ENCODE peak calls at places on chromosomes 4 and X, in six cellular contexts. M is activated CD4-positive, alpha-beta T cell treated with anti-CD3 and anti-CD28 coated beads for 4 hours; N is NAMALWA; O is substantia nigra; S is amygdala; P is naive thymus-derived CD8-positive, alpha-beta T cell. W is an unnamed sample.

GRCh38 chr4:157115613-157116340 is 39.8 kb downstream of the GLRB start:
- DNase-seq in M (no peak), N (no peak), O (no peak), S (no peak), P (no peak), W (no peak)

GRCh38 chrX:115268421-115268820 is 21.1 kb upstream of the LUZP4 start:
- DNase-seq in M (no peak), N (peak), O (no peak), S (no peak), P (no peak), W (no peak)

GRCh38 chrX:49106930-49107329 is 16.6 kb downstream of the GPKOW start:
- DNase-seq in M (no peak), N (peak), O (peak), S (peak), P (no peak), W (peak)

GRCh38 chr4:2261110-2261852 is 628 bp downstream of the MXD4 start:
- DNase-seq in M (peak), N (peak), O (peak), S (no peak), P (peak), W (peak)

GRCh38 chr4:152422817-152423320 is 113.0 kb downstream of the FBXW7 start:
- DNase-seq in M (no peak), N (no peak), O (no peak), S (no peak), P (no peak), W (no peak)

GRCh38 chrX:66635360-66635759 is 3.5 kb downstream of the EDA2R start:
- DNase-seq in M (no peak), N (no peak), O (no peak), S (no peak), P (no peak), W (peak)

GRCh38 chr4:155591784-155592567 is 74.7 kb upstream of the GUCY1A1 start:
- DNase-seq in M (no peak), N (no peak), O (no peak), S (no peak), P (no peak), W (no peak)

GRCh38 chr4:144611850-144612249 is 34.1 kb upstream of the HHIP start:
- DNase-seq in M (no peak), N (peak), O (peak), S (no peak), P (no peak), W (no peak)

GRCh38 chrX:96102997-96103396 is 581.6 kb upstream of the DIAPH2 start:
- DNase-seq in M (no peak), N (no peak), O (no peak), S (no peak), P (no peak), W (no peak)

GRCh38 chrX:85627363-85627762 is 247.9 kb upstream of the POF1B start:
- DNase-seq in M (no peak), N (no peak), O (no peak), S (no peak), P (no peak), W (no peak)

GRCh38 chr4:37463457-37463856 is 218.9 kb downstream of the NWD2 start:
- DNase-seq in M (no peak), N (no peak), O (no peak), S (no peak), P (no peak), W (no peak)

GRCh38 chr4:123397276-123398150 is 918 bp downstream of the SPRY1 start:
- DNase-seq in M (peak), N (peak), O (peak), S (peak), P (peak), W (peak)

GRCh38 chrX:129754266-129755024 is 15.7 kb downstream of the XPNPEP2 start:
- DNase-seq in M (no peak), N (no peak), O (no peak), S (no peak), P (no peak), W (no peak)

GRCh38 chr4:119041951-119042560 is 93.6 kb upstream of the MYOZ2 start:
- DNase-seq in M (peak), N (peak), O (peak), S (peak), P (peak), W (peak)

GRCh38 chr4:183995489-183996049 is 90.5 kb downstream of the STOX2 start:
- DNase-seq in M (no peak), N (no peak), O (no peak), S (no peak), P (no peak), W (no peak)

GRCh38 chr4:41418444-41418843 is 119.5 kb upstream of the LIMCH1 start:
- DNase-seq in M (no peak), N (no peak), O (peak), S (no peak), P (no peak), W (peak)

W was measured in SJSA1.